ENCODE peak calls at places on chromosome 2, in seven cellular contexts. One of them, this sample, is unnamed.

GRCh38 chr2:188765522-188765921 is 208.7 kb upstream of the COL3A1 start:
- DNase-seq in GM23338: peak; percentile 52
- DNase-seq in hepatocyte: peak; percentile 41
- DNase-seq in HepG2: peak; percentile 15
- DNase-seq in H1: no peak
- DNase-seq in PC-9: no peak
- DNase-seq in fibroblast of lung: peak; percentile 68
- DNase-seq in this sample: peak; percentile 63

GRCh38 chr2:176002684-176003225 is 688 bp upstream of the LNPK start:
- DNase-seq in GM23338: peak; percentile 28
- DNase-seq in hepatocyte: peak; percentile 38
- DNase-seq in HepG2: peak; percentile 21
- DNase-seq in H1: no peak
- DNase-seq in PC-9: peak; percentile 48
- DNase-seq in fibroblast of lung: peak; percentile 38
- DNase-seq in this sample: peak; percentile 14

GRCh38 chr2:100257939-100258338 is 64.4 kb downstream of the LONRF2 start:
- DNase-seq in GM23338: no peak
- DNase-seq in hepatocyte: no peak
- DNase-seq in HepG2: no peak
- DNase-seq in H1: no peak
- DNase-seq in PC-9: no peak
- DNase-seq in fibroblast of lung: peak; percentile 68
- DNase-seq in this sample: peak; percentile 14

GRCh38 chr2:24915796-24916195 is 4.2 kb downstream of the ADCY3 start:
- DNase-seq in GM23338: no peak
- DNase-seq in hepatocyte: no peak
- DNase-seq in HepG2: no peak
- DNase-seq in H1: no peak
- DNase-seq in PC-9: no peak
- DNase-seq in fibroblast of lung: no peak
- DNase-seq in this sample: no peak

GRCh38 chr2:109395487-109396337 is 218.1 kb downstream of the SEPTIN10 start:
- DNase-seq in GM23338: no peak
- DNase-seq in hepatocyte: no peak
- DNase-seq in HepG2: no peak
- DNase-seq in H1: no peak
- DNase-seq in PC-9: no peak
- DNase-seq in fibroblast of lung: no peak
- DNase-seq in this sample: no peak

GRCh38 chr2:80256396-80257167 is 48.0 kb downstream of the LRRTM1 start:
- DNase-seq in GM23338: peak; percentile 76
- DNase-seq in hepatocyte: peak; percentile 61
- DNase-seq in HepG2: peak; percentile 21
- DNase-seq in H1: no peak
- DNase-seq in PC-9: no peak
- DNase-seq in fibroblast of lung: peak; percentile 10
- DNase-seq in this sample: no peak

GRCh38 chr2:181575024-181575649 is 81.8 kb downstream of the CERKL start:
- DNase-seq in GM23338: no peak
- DNase-seq in hepatocyte: no peak
- DNase-seq in HepG2: no peak
- DNase-seq in H1: no peak
- DNase-seq in PC-9: no peak
- DNase-seq in fibroblast of lung: no peak
- DNase-seq in this sample: no peak

GRCh38 chr2:205646680-205647079 is 35.6 kb upstream of the NRP2 start:
- DNase-seq in GM23338: peak; percentile 16
- DNase-seq in hepatocyte: no peak
- DNase-seq in HepG2: no peak
- DNase-seq in H1: no peak
- DNase-seq in PC-9: no peak
- DNase-seq in fibroblast of lung: no peak
- DNase-seq in this sample: no peak

GRCh38 chr2:15732341-15733077 is 140.8 kb downstream of the DDX1 start:
- DNase-seq in GM23338: no peak
- DNase-seq in hepatocyte: no peak
- DNase-seq in HepG2: no peak
- DNase-seq in H1: no peak
- DNase-seq in PC-9: no peak
- DNase-seq in fibroblast of lung: peak; percentile 11
- DNase-seq in this sample: no peak

GRCh38 chr2:223523541-223523940 is 78.6 kb downstream of the SCG2 start:
- DNase-seq in GM23338: no peak
- DNase-seq in hepatocyte: no peak
- DNase-seq in HepG2: no peak
- DNase-seq in H1: no peak
- DNase-seq in PC-9: no peak
- DNase-seq in fibroblast of lung: peak; percentile 73
- DNase-seq in this sample: peak; percentile 76

GRCh38 chr2:61176755-61177726 is 15.1 kb downstream of the C2orf74 start:
- DNase-seq in GM23338: peak; percentile 95
- DNase-seq in hepatocyte: peak; percentile 97
- DNase-seq in HepG2: peak; percentile 94
- DNase-seq in H1: peak; percentile 76
- DNase-seq in PC-9: peak; percentile 99
- DNase-seq in fibroblast of lung: peak; percentile 89
- DNase-seq in this sample: peak; percentile 90
- TF ChIP-seq EZH2 in GM23338: no peak
- TF ChIP-seq EZH2 in hepatocyte: no peak
- TF ChIP-seq EZH2 in HepG2: no peak
- TF ChIP-seq EZH2 in H1: no peak
- TF ChIP-seq EZH2 in PC-9: no peak
- TF ChIP-seq EZH2 in fibroblast of lung: no peak
- TF ChIP-seq EZH2 in this sample: no peak

DNA sequence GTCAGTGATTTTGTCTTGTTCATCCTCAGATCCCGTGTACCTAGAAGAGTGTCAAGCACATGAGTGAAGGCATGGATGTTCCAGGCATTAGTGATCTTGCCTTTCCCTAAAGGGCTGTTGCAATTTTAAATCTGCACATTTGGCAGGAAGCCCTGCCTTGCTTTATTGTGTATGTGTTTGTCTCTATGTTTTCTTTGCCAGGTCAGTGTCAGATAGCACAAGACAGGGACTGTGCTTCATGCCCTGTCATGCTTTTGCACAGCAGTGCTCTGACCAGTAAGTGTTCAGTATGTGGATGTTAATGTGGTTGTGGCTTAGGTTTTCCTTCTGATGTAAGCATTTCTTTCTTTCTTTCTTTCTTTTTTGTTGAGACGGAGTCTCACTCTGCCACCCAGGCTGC is 131.5 kb downstream of the RGPD3 start:
- DNase-seq in GM23338: no peak
- DNase-seq in hepatocyte: no peak
- DNase-seq in HepG2: no peak
- DNase-seq in H1: no peak
- DNase-seq in PC-9: no peak
- DNase-seq in fibroblast of lung: no peak
- DNase-seq in this sample: no peak
- H2AFZ ChIP-seq in GM23338: no peak overlapping the region
- H2AFZ ChIP-seq in hepatocyte: no peak overlapping the region
- H2AFZ ChIP-seq in HepG2: no peak overlapping the region
- H2AFZ ChIP-seq in H1: no peak overlapping the region
- H2AFZ ChIP-seq in PC-9: no peak overlapping the region
- H2AFZ ChIP-seq in fibroblast of lung: no peak overlapping the region
- H2AFZ ChIP-seq in this sample: no peak overlapping the region

GRCh38 chr2:219525533-219526232 is 11.4 kb downstream of the ASIC4 start:
- DNase-seq in GM23338: no peak
- DNase-seq in hepatocyte: peak; percentile 64
- DNase-seq in HepG2: no peak
- DNase-seq in H1: no peak
- DNase-seq in PC-9: no peak
- DNase-seq in fibroblast of lung: peak; percentile 32
- DNase-seq in this sample: no peak

GRCh38 chr2:219526320-219527075 is 12.2 kb downstream of the ASIC4 start:
- DNase-seq in GM23338: no peak
- DNase-seq in hepatocyte: no peak
- DNase-seq in HepG2: no peak
- DNase-seq in H1: no peak
- DNase-seq in PC-9: no peak
- DNase-seq in fibroblast of lung: no peak
- DNase-seq in this sample: no peak

GRCh38 chr2:219527076-219527394 is 12.8 kb downstream of the ASIC4 start:
- DNase-seq in GM23338: no peak
- DNase-seq in hepatocyte: no peak
- DNase-seq in HepG2: no peak
- DNase-seq in H1: no peak
- DNase-seq in PC-9: peak; percentile 51
- DNase-seq in fibroblast of lung: no peak
- DNase-seq in this sample: no peak

GRCh38 chr2:219523031-219523671 is 8.9 kb downstream of the ASIC4 start:
- DNase-seq in GM23338: peak; percentile 84
- DNase-seq in hepatocyte: no peak
- DNase-seq in HepG2: no peak
- DNase-seq in H1: no peak
- DNase-seq in PC-9: no peak
- DNase-seq in fibroblast of lung: peak; percentile 27
- DNase-seq in this sample: no peak

DNA sequence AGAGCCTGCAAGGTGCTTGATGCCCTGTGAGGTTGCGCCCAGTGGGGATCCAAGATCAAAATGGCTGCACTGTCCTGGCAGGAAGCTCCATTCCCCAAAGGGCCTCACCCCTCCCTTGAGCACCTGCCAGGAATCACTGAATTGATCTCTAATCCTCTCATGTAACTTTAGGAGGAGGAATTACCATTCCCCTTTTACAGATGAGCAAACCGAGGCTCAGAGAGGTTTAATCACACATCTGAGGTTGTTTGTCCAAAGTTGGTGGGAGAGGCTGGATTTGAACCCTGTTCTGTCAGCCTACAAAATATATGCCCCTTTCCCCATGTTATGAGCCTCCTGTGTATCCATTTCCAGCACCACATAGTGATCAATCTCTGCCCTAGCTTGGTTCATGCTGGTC is 10.5 kb downstream of the ASIC4 start:
- DNase-seq in GM23338: no peak
- DNase-seq in hepatocyte: no peak
- DNase-seq in HepG2: no peak
- DNase-seq in H1: no peak
- DNase-seq in PC-9: no peak
- DNase-seq in fibroblast of lung: no peak
- DNase-seq in this sample: no peak
- H3K4me1 ChIP-seq in GM23338: peaks cover 29% of the 10 kb centered on the region
- H3K4me1 ChIP-seq in hepatocyte: peaks cover 26% of the 10 kb centered on the region
- H3K4me1 ChIP-seq in HepG2: peaks cover 28% of the 10 kb centered on the region
- H3K4me1 ChIP-seq in H1: peaks cover 15% of the 10 kb centered on the region
- H3K4me1 ChIP-seq in PC-9: peaks cover 15% of the 10 kb centered on the region
- H3K4me1 ChIP-seq in fibroblast of lung: peaks cover 14% of the 10 kb centered on the region
- H3K4me1 ChIP-seq in this sample: peaks cover 17% of the 10 kb centered on the region

DNA sequence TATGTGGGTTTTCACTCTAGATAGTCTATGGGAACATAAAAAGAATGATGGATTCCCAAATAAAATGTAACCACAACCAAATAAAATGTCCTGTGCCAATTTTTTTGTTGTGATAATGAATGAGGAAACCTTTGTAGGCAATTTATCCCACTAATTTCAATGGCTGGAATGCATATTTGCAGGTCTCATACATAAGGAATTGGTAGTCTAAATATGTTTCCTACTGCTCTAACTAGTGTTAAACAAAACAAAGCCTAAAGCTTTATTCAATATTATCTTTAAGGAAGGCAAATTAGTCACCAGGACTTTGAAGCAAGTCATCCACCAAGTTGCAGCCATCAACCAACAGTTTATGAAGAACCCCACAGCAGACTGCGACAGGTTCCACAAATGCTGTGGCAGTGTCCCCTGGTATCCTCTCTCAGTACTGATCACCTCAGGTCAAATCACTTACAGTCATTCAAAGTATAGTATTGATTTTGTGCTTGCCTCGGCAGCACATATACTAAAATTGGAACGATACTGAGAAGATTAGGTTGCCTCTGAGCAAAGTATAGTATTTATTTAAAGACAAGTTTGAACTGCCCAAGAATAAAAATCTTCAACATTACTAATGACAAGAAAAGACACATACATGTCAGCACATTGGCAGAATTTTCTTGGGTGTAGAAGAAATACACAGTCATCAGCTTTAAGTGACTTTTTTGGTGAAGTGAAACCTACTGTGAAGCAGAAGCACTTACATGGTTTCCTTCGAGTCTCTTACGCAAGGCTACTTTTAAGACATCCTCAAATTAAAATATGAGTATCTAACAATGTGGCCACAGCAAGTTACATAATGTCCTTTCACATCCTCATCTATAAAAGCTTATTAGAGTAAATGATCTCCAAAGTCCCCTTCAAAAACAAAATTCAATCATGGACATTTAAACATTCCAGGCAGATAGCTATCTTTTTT is 181.7 kb upstream of the ZFP36L2 start:
- DNase-seq in GM23338: no peak
- DNase-seq in hepatocyte: no peak
- DNase-seq in HepG2: no peak
- DNase-seq in H1: no peak
- DNase-seq in PC-9: no peak
- DNase-seq in fibroblast of lung: peak; percentile 41
- DNase-seq in this sample: no peak
- TF ChIP-seq EZH2 in GM23338: no peak
- TF ChIP-seq EZH2 in hepatocyte: no peak
- TF ChIP-seq EZH2 in HepG2: no peak
- TF ChIP-seq EZH2 in H1: no peak
- TF ChIP-seq EZH2 in PC-9: no peak
- TF ChIP-seq EZH2 in fibroblast of lung: no peak
- TF ChIP-seq EZH2 in this sample: no peak

This sample was measured in mammary epithelial cell.